ENCODE peak calls at places on chromosomes 3 and 15, in seven cellular contexts. W is PC-3, N is tibial artery, Z is HL-60, L is lower leg skin, Q is neural progenitor cell, R is nephron progenitor cell. G is an unnamed sample.

GRCh38 chr3:32686713-32687112 is 1.7 kb downstream of the CNOT10 start:
- DNase-seq in R (no peak), L (no peak), N (no peak), Q (no peak), Z (no peak), W (peak), G (no peak)

GRCh38 chr3:52896613-52897012 is 735 bp downstream of the STIMATE start:
- DNase-seq in W (peak), L (no peak), N (no peak), Q (peak), Z (no peak), R (no peak), G (no peak)

GRCh38 chr3:184832903-184833302 is 20.9 kb downstream of the VPS8 start:
- DNase-seq in Z (no peak), R (no peak), N (no peak), Q (no peak), L (no peak), W (no peak), G (no peak)

GRCh38 chr3:161859870-161860450 is 363.4 kb downstream of the OTOL1 start:
- DNase-seq in R (no peak), L (no peak), Z (no peak), W (peak), Q (no peak), N (no peak), G (no peak)

GRCh38 chr15:60655252-60655651 is 176.3 kb upstream of the ICE2 start:
- DNase-seq in Z (no peak), W (no peak), Q (no peak), L (no peak), N (no peak), R (no peak), G (no peak)

GRCh38 chr15:37789881-37790280 is 144.6 kb upstream of the TMCO5A start:
- DNase-seq in N (no peak), Z (no peak), W (peak), Q (no peak), L (no peak), R (no peak), G (no peak)

GRCh38 chr3:187807086-187807862 is 62.0 kb upstream of the BCL6 start:
- DNase-seq in Z (no peak), W (peak), Q (no peak), N (no peak), L (no peak), R (no peak), G (no peak)

GRCh38 chr3:100006570-100007271 is 107.6 kb downstream of the FILIP1L start:
- DNase-seq in L (no peak), Z (no peak), R (no peak), W (peak), N (no peak), Q (no peak), G (no peak)

GRCh38 chr3:66317750-66318366 is 97.1 kb downstream of the SLC25A26 start:
- DNase-seq in W (no peak), Q (no peak), L (no peak), Z (no peak), N (no peak), R (no peak), G (no peak)

GRCh38 chr3:42803800-42804112 is 534 bp downstream of the HIGD1A start:
- DNase-seq in Q (peak), R (peak), W (no peak), Z (peak), L (no peak), N (no peak), G (no peak)

GRCh38 chr3:125374996-125375941 is at the start of gene ZNF148:
- DNase-seq in R (peak), Z (peak), N (peak), W (peak), L (peak), Q (peak), G (peak)
- TF ChIP-seq CTCF in R (no peak), Z (no peak), N (no peak), W (no peak), L (no peak), Q (no peak), G (peak)

DNA sequence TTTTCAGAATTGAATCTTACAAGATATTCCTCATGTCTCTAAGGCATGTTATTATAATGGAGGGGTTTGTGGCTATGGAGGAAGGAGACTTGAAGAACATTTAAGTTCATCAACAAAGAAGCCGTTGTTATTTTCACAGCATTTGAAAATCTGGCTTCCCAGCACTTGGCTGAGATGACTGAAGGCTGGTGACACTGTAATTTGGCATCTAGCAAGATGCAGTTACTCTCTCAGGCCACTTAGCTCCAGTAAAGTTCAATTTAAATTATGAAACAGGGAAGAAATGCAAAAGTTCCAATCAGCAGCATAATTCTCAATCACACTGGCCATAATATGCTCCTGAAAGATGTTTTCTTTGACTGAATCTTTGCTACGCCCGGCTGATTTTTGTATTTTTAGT is 139.4 kb upstream of the NUDT16 start:
- DNase-seq in N (no peak), R (no peak), Q (no peak), W (no peak), Z (no peak), L (no peak), G (no peak)
- TF ChIP-seq CTCF in N (no peak), R (no peak), Q (no peak), W (peak), Z (no peak), L (no peak), G (no peak)

DNA sequence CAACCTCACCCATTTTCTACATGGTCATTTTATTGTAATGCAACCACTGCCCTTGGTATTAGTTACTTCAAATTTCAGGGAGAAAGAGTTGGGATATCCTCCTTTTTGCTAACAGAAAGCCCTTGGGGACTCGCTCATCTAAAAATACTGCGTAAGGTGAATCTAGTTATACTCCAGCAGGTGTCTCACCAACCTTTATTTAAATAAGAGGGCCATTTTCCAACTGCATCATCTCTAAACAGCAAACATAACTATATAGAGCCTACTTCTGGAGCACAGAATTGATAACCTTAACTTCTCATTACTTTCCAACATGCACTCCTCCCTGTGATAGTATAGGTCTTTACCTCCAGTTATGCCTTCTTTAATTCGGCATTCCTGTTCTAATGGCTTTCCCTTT is 77.5 kb downstream of the TBL1XR1 start:
- DNase-seq in L (no peak), R (no peak), W (no peak), Z (no peak), N (no peak), Q (no peak), G (no peak)
- TF ChIP-seq CTCF in L (no peak), R (no peak), W (peak), Z (no peak), N (no peak), Q (no peak), G (no peak)

DNA sequence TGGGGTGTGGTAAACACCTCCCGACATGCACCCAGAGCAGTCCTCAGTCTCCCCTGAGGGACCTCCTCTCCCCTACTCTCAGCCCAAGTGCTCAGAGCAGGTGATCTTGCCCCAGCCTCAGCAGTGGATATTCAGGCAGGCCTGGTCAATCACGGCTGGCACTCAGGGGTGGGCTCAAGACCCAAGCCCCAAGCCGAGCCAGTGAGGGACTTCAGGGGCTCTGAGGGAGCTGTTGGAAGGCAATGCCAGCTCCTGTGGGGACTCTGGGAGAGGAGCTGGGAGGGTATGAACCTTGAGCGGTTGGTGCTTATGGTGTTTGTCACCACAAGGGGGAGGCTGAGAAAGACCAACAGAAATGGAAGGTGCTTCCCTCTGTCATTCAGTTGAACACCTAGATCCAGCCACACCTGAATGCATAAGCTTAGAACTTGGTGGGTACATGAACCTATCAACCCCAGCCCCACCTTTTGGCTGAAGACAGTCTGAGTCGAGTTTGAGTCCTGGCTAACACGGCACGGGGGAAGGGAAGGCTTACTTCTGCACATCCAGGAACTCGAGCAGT is 19.4 kb downstream of the ALS2CL start:
- DNase-seq in Z (no peak), W (no peak), R (no peak), Q (no peak), L (no peak), N (no peak), G (no peak)
- TF ChIP-seq CTCF in Z (no peak), W (peak), R (peak), Q (peak), L (no peak), N (no peak), G (no peak)

GRCh38 chr15:29275855-29276254 is 6.2 kb upstream of the NSMCE3 start:
- DNase-seq in W (no peak), N (no peak), Z (no peak), R (no peak), L (no peak), Q (no peak), G (no peak)
- TF ChIP-seq CTCF in W (no peak), N (no peak), Z (no peak), R (no peak), L (no peak), Q (no peak), G (no peak)

GRCh38 chr15:40070608-40071218 is 31.7 kb upstream of the SRP14 start:
- DNase-seq in N (no peak), L (no peak), Z (no peak), Q (no peak), R (no peak), W (no peak), G (no peak)

GRCh38 chr15:40069178-40070165 is 30.5 kb upstream of the SRP14 start:
- DNase-seq in Z (peak), Q (peak), N (peak), R (peak), W (peak), L (peak), G (peak)

GRCh38 chr15:40075298-40076044 is 33.2 kb downstream of the BMF start:
- DNase-seq in R (no peak), Q (no peak), W (peak), Z (no peak), L (no peak), N (no peak), G (no peak)

GRCh38 chr15:40070166-40070557 is 31.2 kb upstream of the SRP14 start:
- DNase-seq in N (no peak), W (no peak), Q (no peak), Z (no peak), R (no peak), L (no peak), G (no peak)

GRCh38 chr15:40072216-40072990 is 33.4 kb upstream of the SRP14 start:
- DNase-seq in L (no peak), N (no peak), W (no peak), Q (no peak), Z (no peak), R (no peak), G (no peak)
- TF ChIP-seq CTCF in L (no peak), N (no peak), W (no peak), Q (no peak), Z (no peak), R (no peak), G (no peak)

GRCh38 chr3:141876891-141877561 is 583 bp downstream of the ATP1B3 start:
- DNase-seq in R (peak), W (peak), Q (peak), Z (peak), N (peak), L (peak), G (peak)

GRCh38 chr3:141876381-141876890 is at the start of gene ATP1B3:
- DNase-seq in L (no peak), Z (peak), Q (peak), N (peak), R (peak), W (peak), G (peak)

GRCh38 chr3:141875374-141875892 is 1.0 kb upstream of the ATP1B3 start:
- DNase-seq in R (peak), Z (peak), L (peak), W (peak), N (peak), Q (peak), G (peak)

GRCh38 chr3:141877911-141878310 is 1.5 kb downstream of the ATP1B3 start:
- DNase-seq in Z (peak), N (no peak), R (no peak), Q (peak), L (no peak), W (peak), G (no peak)

DNA sequence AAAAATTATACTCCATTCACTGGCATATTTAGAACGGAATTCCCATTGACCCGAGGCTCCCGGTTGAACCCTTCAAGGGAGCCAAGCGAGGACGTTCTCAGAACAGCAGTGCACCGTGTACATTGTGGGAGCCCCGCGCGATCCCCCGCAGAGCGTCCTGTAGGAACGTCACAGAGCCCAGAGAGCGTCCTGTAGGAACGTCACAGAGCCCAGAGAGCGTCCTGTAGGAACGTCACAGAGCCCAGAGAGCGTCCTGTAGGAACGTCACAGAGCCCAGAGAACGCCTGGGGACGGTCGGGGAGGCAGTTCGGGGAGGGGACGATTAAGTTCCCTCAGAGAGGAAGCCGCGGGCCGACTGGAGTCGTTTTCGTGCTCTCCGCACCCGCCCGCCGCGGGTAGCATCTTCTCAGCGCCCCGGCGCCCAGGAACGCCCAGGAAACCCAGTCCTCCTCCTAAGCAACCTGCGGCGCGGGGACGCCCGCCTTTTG is 506 bp upstream of the ATP1B3 start:
- DNase-seq in N (peak), L (peak), Z (peak), Q (peak), R (peak), W (no peak), G (no peak)
- TF ChIP-seq CTCF in N (no peak), L (no peak), Z (no peak), Q (no peak), R (no peak), W (no peak), G (no peak)

GRCh38 chr3:172546105-172546504 is 22.9 kb upstream of the TNFSF10 start:
- DNase-seq in Q (no peak), N (no peak), L (no peak), Z (no peak), W (peak), R (no peak), G (no peak)
- TF ChIP-seq CTCF in Q (no peak), N (no peak), L (no peak), Z (no peak), W (no peak), R (no peak), G (no peak)

GRCh38 chr3:61493339-61493738 is 68.0 kb upstream of the PTPRG start:
- DNase-seq in N (no peak), R (no peak), Z (no peak), Q (no peak), L (no peak), W (no peak), G (no peak)
- TF ChIP-seq CTCF in N (no peak), R (no peak), Z (no peak), Q (no peak), L (no peak), W (no peak), G (no peak)

G was measured in GM13976.